ENCODE peak calls at places on chromosomes 6 and 20, in four cellular contexts. R is tibial nerve, Q is right atrium auricular region, Z is sigmoid colon. K is an unnamed sample.

GRCh38 chr20:15547109-15547508 is 1026.1 kb downstream of the KIF16B start:
- DNase-seq in Z (no peak), R (no peak), Q (no peak), K (no peak)

GRCh38 chr6:75205776-75206334 is at the start of gene COL12A1:
- DNase-seq in Z (peak; percentile 99), R (peak; percentile 96), Q (peak; percentile 96), K (peak; percentile 97)

GRCh38 chr6:71310261-71310660 is 21.6 kb downstream of the OGFRL1 start:
- DNase-seq in Q (no peak), R (no peak), Z (no peak), K (no peak)

GRCh38 chr6:23218751-23219150 is 649.4 kb downstream of the HDGFL1 start:
- DNase-seq in Z (no peak), R (no peak), Q (no peak), K (no peak)

GRCh38 chr20:25669826-25670422 is 26.7 kb downstream of the ZNF337 start:
- DNase-seq in R (no peak), Q (no peak), Z (no peak), K (no peak)

GRCh38 chr6:169832247-169832948 is 81.0 kb downstream of the ERMARD start:
- DNase-seq in Z (no peak), Q (peak; percentile 16), R (no peak), K (no peak)

GRCh38 chr20:1330075-1330830 is 1.3 kb upstream of the SDCBP2 start:
- DNase-seq in Q (peak; percentile 91), Z (peak; percentile 84), R (peak; percentile 22), K (peak; percentile 64)

GRCh38 chr20:4087923-4088322 is 72.6 kb upstream of the RNF24 start:
- DNase-seq in Z (no peak), Q (no peak), R (no peak), K (no peak)

GRCh38 chr20:9359561-9360308 is 154.7 kb upstream of the LAMP5 start:
- DNase-seq in R (peak; percentile 69), Q (no peak), Z (peak; percentile 70), K (no peak)

GRCh38 chr6:163180874-163181541 is 233.5 kb upstream of the QKI start:
- DNase-seq in R (peak; percentile 73), Z (peak; percentile 84), Q (peak; percentile 88), K (no peak)

GRCh38 chr20:23090147-23090546 is 4.0 kb upstream of the CD93 start:
- DNase-seq in Q (no peak), R (no peak), Z (no peak), K (peak; percentile 51)
- TF ChIP-seq CTCF in Q (no peak), R (no peak), Z (no peak), K (no peak)

GRCh38 chr20:20184149-20184548 is 131.8 kb downstream of the CFAP61 start:
- DNase-seq in R (no peak), Z (no peak), Q (no peak), K (no peak)
- TF ChIP-seq CTCF in R (no peak), Z (no peak), Q (no peak), K (no peak)

DNA sequence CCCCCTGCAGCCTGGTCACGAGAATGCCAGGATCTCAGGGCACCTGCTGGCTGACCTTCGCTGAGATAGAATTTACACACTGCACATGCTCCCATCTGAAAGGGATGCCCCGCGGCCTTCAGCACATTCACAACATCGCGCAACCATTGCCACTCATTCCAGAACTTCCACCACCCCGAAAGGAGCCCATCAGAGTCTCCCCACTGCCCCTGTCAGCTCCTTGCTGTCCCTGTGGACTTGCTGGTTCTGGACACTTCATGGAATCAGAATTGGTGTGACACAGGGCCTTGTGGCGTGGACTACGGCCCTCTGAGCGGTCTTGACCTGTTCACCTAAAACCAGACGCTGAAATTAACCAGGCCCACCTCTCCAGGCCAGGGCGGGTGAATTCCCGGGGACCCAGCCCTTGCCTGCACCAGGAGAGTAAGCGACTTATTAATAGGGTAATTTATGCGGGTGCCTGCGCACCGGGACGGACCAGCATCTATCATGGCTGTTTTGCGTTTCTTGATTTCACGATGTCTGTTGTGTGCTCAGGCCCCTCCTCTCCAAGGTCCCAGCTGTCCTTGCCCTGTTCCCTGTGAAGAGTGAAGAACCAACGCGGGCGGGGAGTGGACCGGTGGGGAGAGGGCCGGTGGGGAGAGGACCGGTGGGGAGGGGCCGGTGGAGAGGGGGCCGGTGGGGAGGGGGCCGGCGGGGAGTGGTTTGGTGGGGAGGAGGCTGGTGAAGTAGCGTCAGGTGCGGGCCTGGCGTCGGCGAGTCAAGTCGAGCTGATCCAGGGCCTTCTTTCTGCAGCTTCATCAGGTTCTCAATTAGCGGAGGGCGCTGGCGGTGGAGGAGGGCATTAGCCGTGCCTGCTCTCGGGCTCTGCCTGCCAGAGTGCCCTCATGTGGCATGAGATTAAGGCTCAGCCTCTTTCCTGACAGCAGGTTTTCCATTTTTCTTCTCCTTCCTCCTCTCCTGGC is 20.9 kb upstream of the BHLHE23 start:
- DNase-seq in Z (no peak), R (no peak), Q (no peak), K (no peak)
- TF ChIP-seq CTCF in Z (no peak), R (no peak), Q (no peak), K (no peak)

GRCh38 chr6:107491059-107491609 is 1.2 kb downstream of the SOBP start:
- DNase-seq in R (peak; percentile 38), Z (peak; percentile 91), Q (peak; percentile 78), K (no peak)
- TF ChIP-seq CTCF in R (no peak), Z (no peak), Q (no peak), K (no peak)

GRCh38 chr6:86859513-86859912 is 77.8 kb upstream of the HTR1E start:
- DNase-seq in Z (no peak), Q (no peak), R (no peak), K (no peak)

GRCh38 chr6:86858970-86859369 is 78.4 kb upstream of the HTR1E start:
- DNase-seq in Q (no peak), Z (no peak), R (no peak), K (no peak)

GRCh38 chr6:86856937-86857563 is 80.3 kb upstream of the HTR1E start:
- DNase-seq in R (peak; percentile 63), Q (no peak), Z (no peak), K (no peak)
- TF ChIP-seq CTCF in R (peak; percentile 56), Q (peak; percentile 67), Z (peak; percentile 62), K (peak; percentile 75)

DNA sequence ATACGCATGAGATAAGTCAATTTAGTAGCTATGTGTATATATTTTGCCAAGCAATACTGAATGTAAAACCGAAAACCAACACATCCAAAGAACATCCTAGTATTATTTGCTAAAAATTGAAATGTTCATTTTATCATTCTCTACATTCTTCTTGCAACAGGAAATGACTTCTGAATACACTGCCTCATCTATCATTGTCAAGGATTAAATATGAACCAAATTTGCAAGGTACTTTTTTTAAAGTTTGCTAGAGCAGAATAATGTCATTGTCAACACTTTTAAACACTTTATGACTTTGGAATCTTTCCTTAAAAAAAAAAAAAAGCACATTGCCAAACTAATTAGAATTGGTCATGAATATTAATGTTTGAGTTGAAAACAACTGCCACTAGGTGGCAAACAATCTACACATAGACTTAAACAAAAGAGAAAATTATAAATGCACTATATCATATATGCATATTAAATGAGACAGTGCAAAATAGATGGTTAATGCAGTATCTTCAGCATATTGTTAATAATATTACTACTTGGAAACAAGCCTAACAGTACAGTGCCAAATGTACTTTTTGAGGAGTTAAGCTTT is 32.5 kb upstream of the TMEM244 start:
- DNase-seq in Q (no peak), R (no peak), Z (no peak), K (no peak)
- TF ChIP-seq CTCF in Q (peak; percentile 56), R (no peak), Z (no peak), K (peak; percentile 61)

GRCh38 chr6:122956376-122956775 is 39.7 kb upstream of the CLVS2 start:
- DNase-seq in Z (no peak), Q (no peak), R (no peak), K (no peak)
- TF ChIP-seq CTCF in Z (no peak), Q (no peak), R (no peak), K (no peak)

GRCh38 chr6:15770347-15771143 is 107.7 kb upstream of the DTNBP1 start:
- DNase-seq in Q (no peak), Z (no peak), R (no peak), K (no peak)
- TF ChIP-seq CTCF in Q (peak; percentile 20), Z (no peak), R (no peak), K (peak; percentile 15)

GRCh38 chr6:147774856-147775255 is 266.4 kb downstream of the SAMD5 start:
- DNase-seq in Q (no peak), Z (no peak), R (no peak), K (no peak)
- TF ChIP-seq CTCF in Q (no peak), Z (no peak), R (no peak), K (peak; percentile 36)